ENCODE peak calls at places on chromosomes 2 and 18, in five cellular contexts. One of them, this sample, is unnamed.

GRCh38 chr18:23964282-23965238 is 50.0 kb upstream of the TTC39C start:
- DNase-seq in stimulated activated naive B cell treated with anti-CD40 and anti-IgM and Interleukin-4, amounts not matched to agents 10 μg/mL and 1 μg/mL and 100 μg/mL, for 72 hours: no peak
- DNase-seq in OCI-M1: peak
- DNase-seq in fibroblast of lung: no peak
- DNase-seq in A549: no peak
- DNase-seq in this sample: peak

GRCh38 chr18:34942276-34942675 is 98.9 kb upstream of the MAPRE2 start:
- DNase-seq in stimulated activated naive B cell treated with anti-CD40 and anti-IgM and Interleukin-4, amounts not matched to agents 10 μg/mL and 1 μg/mL and 100 μg/mL, for 72 hours: no peak
- DNase-seq in OCI-M1: no peak
- DNase-seq in fibroblast of lung: peak
- DNase-seq in A549: no peak
- DNase-seq in this sample: no peak

GRCh38 chr2:1625281-1626001 is 118.9 kb downstream of the PXDN start:
- DNase-seq in stimulated activated naive B cell treated with anti-CD40 and anti-IgM and Interleukin-4, amounts not matched to agents 10 μg/mL and 1 μg/mL and 100 μg/mL, for 72 hours: no peak
- DNase-seq in OCI-M1: no peak
- DNase-seq in fibroblast of lung: peak
- DNase-seq in A549: peak
- DNase-seq in this sample: no peak

GRCh38 chr2:179569834-179570233 is 291.6 kb downstream of the ZNF385B start:
- DNase-seq in stimulated activated naive B cell treated with anti-CD40 and anti-IgM and Interleukin-4, amounts not matched to agents 10 μg/mL and 1 μg/mL and 100 μg/mL, for 72 hours: no peak
- DNase-seq in OCI-M1: peak
- DNase-seq in fibroblast of lung: peak
- DNase-seq in A549: no peak
- DNase-seq in this sample: no peak

GRCh38 chr2:46493241-46493970 is 14.0 kb downstream of the TMEM247 start:
- DNase-seq in stimulated activated naive B cell treated with anti-CD40 and anti-IgM and Interleukin-4, amounts not matched to agents 10 μg/mL and 1 μg/mL and 100 μg/mL, for 72 hours: no peak
- DNase-seq in OCI-M1: no peak
- DNase-seq in fibroblast of lung: peak
- DNase-seq in A549: peak
- DNase-seq in this sample: no peak

GRCh38 chr2:129165001-129165400 is 814.5 kb upstream of the RAB6C start:
- DNase-seq in stimulated activated naive B cell treated with anti-CD40 and anti-IgM and Interleukin-4, amounts not matched to agents 10 μg/mL and 1 μg/mL and 100 μg/mL, for 72 hours: no peak
- DNase-seq in OCI-M1: no peak
- DNase-seq in fibroblast of lung: no peak
- DNase-seq in A549: no peak
- DNase-seq in this sample: no peak

GRCh38 chr2:166468124-166469024 is 25.7 kb downstream of the SCN7A start:
- DNase-seq in stimulated activated naive B cell treated with anti-CD40 and anti-IgM and Interleukin-4, amounts not matched to agents 10 μg/mL and 1 μg/mL and 100 μg/mL, for 72 hours: no peak
- DNase-seq in OCI-M1: no peak
- DNase-seq in fibroblast of lung: no peak
- DNase-seq in A549: no peak
- DNase-seq in this sample: no peak

GRCh38 chr18:63438181-63438580 is 15.9 kb upstream of the VPS4B start:
- DNase-seq in stimulated activated naive B cell treated with anti-CD40 and anti-IgM and Interleukin-4, amounts not matched to agents 10 μg/mL and 1 μg/mL and 100 μg/mL, for 72 hours: no peak
- DNase-seq in OCI-M1: no peak
- DNase-seq in fibroblast of lung: no peak
- DNase-seq in A549: no peak
- DNase-seq in this sample: no peak

GRCh38 chr2:145096582-145096981 is 576.7 kb upstream of the ZEB2 start:
- DNase-seq in stimulated activated naive B cell treated with anti-CD40 and anti-IgM and Interleukin-4, amounts not matched to agents 10 μg/mL and 1 μg/mL and 100 μg/mL, for 72 hours: no peak
- DNase-seq in OCI-M1: no peak
- DNase-seq in fibroblast of lung: peak
- DNase-seq in A549: no peak
- DNase-seq in this sample: peak

GRCh38 chr18:9146224-9146623 is 9.6 kb downstream of the ANKRD12 start:
- DNase-seq in stimulated activated naive B cell treated with anti-CD40 and anti-IgM and Interleukin-4, amounts not matched to agents 10 μg/mL and 1 μg/mL and 100 μg/mL, for 72 hours: no peak
- DNase-seq in OCI-M1: no peak
- DNase-seq in fibroblast of lung: no peak
- DNase-seq in A549: no peak
- DNase-seq in this sample: no peak

GRCh38 chr2:134491796-134492441 is 226.9 kb downstream of the TMEM163 start:
- DNase-seq in stimulated activated naive B cell treated with anti-CD40 and anti-IgM and Interleukin-4, amounts not matched to agents 10 μg/mL and 1 μg/mL and 100 μg/mL, for 72 hours: no peak
- DNase-seq in OCI-M1: no peak
- DNase-seq in fibroblast of lung: no peak
- DNase-seq in A549: peak
- DNase-seq in this sample: no peak

This sample was measured in erythroblast.